ENCODE peak calls at places on chromosome 22, in four cellular contexts. G is tibial artery, T is choroid plexus epithelial cell, A is GM23338. W is an unnamed sample.

GRCh38 chr22:45065726-45066125 is 55.9 kb upstream of the PHF21B start:
- DNase-seq in G (no peak), T (no peak), A (no peak), W (no peak)

GRCh38 chr22:50620861-50621490 is 7.0 kb downstream of the ARSA start:
- DNase-seq in G (no peak), T (peak; percentile 19), A (no peak), W (no peak)

GRCh38 chr22:26945565-26945964 is 288.2 kb downstream of the MIAT start:
- DNase-seq in G (no peak), T (no peak), A (no peak), W (no peak)

GRCh38 chr22:36220457-36220921 is 18.8 kb downstream of the APOL2 start:
- DNase-seq in G (peak; percentile 70), T (peak; percentile 62), A (peak; percentile 48), W (peak; percentile 57)

GRCh38 chr22:33105501-33105911 is 47.3 kb upstream of the SYN3 start:
- DNase-seq in G (no peak), T (no peak), A (no peak), W (peak; percentile 38)

GRCh38 chr22:31046591-31047226 is 34.4 kb upstream of the SMTN start:
- DNase-seq in G (peak; percentile 38), T (peak; percentile 86), A (peak; percentile 14), W (peak; percentile 82)

GRCh38 chr22:23233746-23234408 is 53.6 kb downstream of the BCR start:
- DNase-seq in G (no peak), T (peak; percentile 46), A (no peak), W (peak; percentile 64)

GRCh38 chr22:42425337-42425988 is 6.7 kb downstream of the NFAM1 start:
- DNase-seq in G (no peak), T (no peak), A (no peak), W (no peak)

GRCh38 chr22:49688516-49689254 is 139.0 kb downstream of the BRD1 start:
- DNase-seq in G (no peak), T (no peak), A (no peak), W (no peak)

GRCh38 chr22:20319745-20320658 is at the start of gene DGCR6L:
- DNase-seq in G (peak; percentile 96), T (peak; percentile 93), A (peak; percentile 99), W (peak; percentile 94)
- TF ChIP-seq CTCF in G (no peak), T (no peak), A (no peak), W (no peak)

GRCh38 chr22:46528121-46528610 is 9.3 kb downstream of the CELSR1 start:
- DNase-seq in G (no peak), T (peak; percentile 91), A (no peak), W (peak; percentile 73)
- H3K4me3 ChIP-seq in G (no peak overlapping the region), T (no peak overlapping the region), A (no peak overlapping the region), W (no peak overlapping the region)

GRCh38 chr22:43826142-43827093 is 14.3 kb upstream of the EFCAB6 start:
- DNase-seq in G (peak; percentile 20), T (peak; percentile 67), A (no peak), W (peak; percentile 65)

GRCh38 chr22:43829448-43829821 is 17.3 kb upstream of the EFCAB6 start:
- DNase-seq in G (no peak), T (no peak), A (no peak), W (no peak)

GRCh38 chr22:43828711-43829447 is 16.8 kb upstream of the EFCAB6 start:
- DNase-seq in G (peak; percentile 64), T (peak; percentile 71), A (peak; percentile 65), W (peak; percentile 49)

GRCh38 chr22:43827336-43827735 is 15.2 kb upstream of the EFCAB6 start:
- DNase-seq in G (no peak), T (no peak), A (no peak), W (no peak)

GRCh38 chr22:43827926-43828710 is 16.0 kb upstream of the EFCAB6 start:
- DNase-seq in G (no peak), T (no peak), A (no peak), W (no peak)
- TF ChIP-seq CTCF in G (no peak), T (peak; percentile 19), A (no peak), W (no peak)

GRCh38 chr22:40855104-40855959 is 1.1 kb downstream of the ST13 start:
- DNase-seq in G (peak; percentile 36), T (peak; percentile 63), A (no peak), W (peak; percentile 40)

GRCh38 chr22:40856513-40857308 is at the start of the genes ST13 and XPNPEP3:
- DNase-seq in G (peak; percentile 97), T (peak; percentile 98), A (peak; percentile 98), W (peak; percentile 97)

GRCh38 chr22:40853330-40853729 is 3.1 kb downstream of the ST13 start:
- DNase-seq in G (no peak), T (no peak), A (no peak), W (no peak)

GRCh38 chr22:40855960-40856512 is 403 bp downstream of the ST13 start:
- DNase-seq in G (peak; percentile 34), T (peak; percentile 51), A (peak; percentile 67), W (peak; percentile 31)

DNA sequence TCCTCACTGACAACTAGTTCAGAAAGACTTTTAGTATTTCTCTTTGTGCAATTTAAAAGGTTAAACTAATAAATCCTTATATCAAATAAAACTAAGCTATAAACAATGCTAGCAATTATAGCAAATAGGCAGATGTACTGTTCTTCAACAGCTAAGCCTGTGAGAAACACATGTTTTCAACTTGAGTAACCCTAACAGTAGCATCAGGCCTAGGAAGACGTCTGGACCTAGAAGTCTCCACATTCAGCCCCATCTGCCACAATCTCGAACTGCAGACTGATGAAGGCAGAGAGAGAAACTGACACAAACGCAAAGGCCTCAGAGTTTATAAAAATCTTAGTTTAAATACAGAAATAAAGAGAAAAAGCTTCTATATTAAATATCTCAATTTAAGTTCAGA is 2.5 kb downstream of the ST13 start:
- DNase-seq in G (no peak), T (peak; percentile 29), A (no peak), W (peak; percentile 4)
- H3K4me3 ChIP-seq in G (peak overlapping the region; percentile 95), T (peak overlapping the region; percentile 23), A (peak overlapping the region; percentile 92), W (peak overlapping the region; percentile 98)